ENCODE peak calls at places on chromosomes 16 and 17, in six cellular contexts. One of them, this sample, is unnamed.

GRCh38 chr16:73154063-73154870 is 106.3 kb upstream of the ZFHX3 start:
- DNase-seq in stimulated activated CD4-positive, alpha-beta T cell treated with anti-CD3 and anti-CD28 coated beads, Interleukin-4, amount 100 ng/mL, for 48 hours: no peak
- DNase-seq in DMS53: no peak
- DNase-seq in activated T-cell treated with anti-CD3 and anti-CD28 coated beads, Interleukin-2, amount 50 U/mL, for 72 hours: no peak
- DNase-seq in Kasumi-1: peak; percentile 99
- DNase-seq in body of pancreas: no peak
- DNase-seq in this sample: peak; percentile 23

GRCh38 chr17:1890758-1891450 is 61.1 kb downstream of the RPA1 start:
- DNase-seq in body of pancreas: no peak
- DNase-seq in DMS53: no peak
- DNase-seq in activated T-cell treated with anti-CD3 and anti-CD28 coated beads, Interleukin-2, amount 50 U/mL, for 72 hours: peak; percentile 11
- DNase-seq in Kasumi-1: no peak
- DNase-seq in stimulated activated CD4-positive, alpha-beta T cell treated with anti-CD3 and anti-CD28 coated beads, Interleukin-4, amount 100 ng/mL, for 48 hours: no peak
- DNase-seq in this sample: no peak

GRCh38 chr17:42502091-42502490 is 34.0 kb upstream of the NAGLU start:
- DNase-seq in DMS53: no peak
- DNase-seq in Kasumi-1: no peak
- DNase-seq in body of pancreas: no peak
- DNase-seq in stimulated activated CD4-positive, alpha-beta T cell treated with anti-CD3 and anti-CD28 coated beads, Interleukin-4, amount 100 ng/mL, for 48 hours: no peak
- DNase-seq in activated T-cell treated with anti-CD3 and anti-CD28 coated beads, Interleukin-2, amount 50 U/mL, for 72 hours: no peak
- DNase-seq in this sample: no peak

GRCh38 chr16:9119795-9120194 is 28.4 kb downstream of the HAPSTR1 start:
- DNase-seq in body of pancreas: no peak
- DNase-seq in Kasumi-1: no peak
- DNase-seq in stimulated activated CD4-positive, alpha-beta T cell treated with anti-CD3 and anti-CD28 coated beads, Interleukin-4, amount 100 ng/mL, for 48 hours: no peak
- DNase-seq in DMS53: no peak
- DNase-seq in activated T-cell treated with anti-CD3 and anti-CD28 coated beads, Interleukin-2, amount 50 U/mL, for 72 hours: no peak
- DNase-seq in this sample: peak; percentile 39

GRCh38 chr17:39541652-39542051 is 66.1 kb downstream of the NEUROD2 start:
- DNase-seq in body of pancreas: no peak
- DNase-seq in activated T-cell treated with anti-CD3 and anti-CD28 coated beads, Interleukin-2, amount 50 U/mL, for 72 hours: no peak
- DNase-seq in Kasumi-1: no peak
- DNase-seq in DMS53: no peak
- DNase-seq in stimulated activated CD4-positive, alpha-beta T cell treated with anti-CD3 and anti-CD28 coated beads, Interleukin-4, amount 100 ng/mL, for 48 hours: no peak
- DNase-seq in this sample: no peak

GRCh38 chr17:58621174-58621573 is 70.7 kb downstream of the TEX14 start:
- DNase-seq in body of pancreas: no peak
- DNase-seq in DMS53: no peak
- DNase-seq in stimulated activated CD4-positive, alpha-beta T cell treated with anti-CD3 and anti-CD28 coated beads, Interleukin-4, amount 100 ng/mL, for 48 hours: no peak
- DNase-seq in activated T-cell treated with anti-CD3 and anti-CD28 coated beads, Interleukin-2, amount 50 U/mL, for 72 hours: no peak
- DNase-seq in Kasumi-1: no peak
- DNase-seq in this sample: no peak

GRCh38 chr16:85169333-85170065 is 57.2 kb upstream of the CIBAR2 start:
- DNase-seq in DMS53: peak; percentile 58
- DNase-seq in stimulated activated CD4-positive, alpha-beta T cell treated with anti-CD3 and anti-CD28 coated beads, Interleukin-4, amount 100 ng/mL, for 48 hours: no peak
- DNase-seq in activated T-cell treated with anti-CD3 and anti-CD28 coated beads, Interleukin-2, amount 50 U/mL, for 72 hours: no peak
- DNase-seq in body of pancreas: no peak
- DNase-seq in Kasumi-1: no peak
- DNase-seq in this sample: no peak

GRCh38 chr16:49048557-49048956 is 233.1 kb downstream of the CBLN1 start:
- DNase-seq in activated T-cell treated with anti-CD3 and anti-CD28 coated beads, Interleukin-2, amount 50 U/mL, for 72 hours: no peak
- DNase-seq in stimulated activated CD4-positive, alpha-beta T cell treated with anti-CD3 and anti-CD28 coated beads, Interleukin-4, amount 100 ng/mL, for 48 hours: no peak
- DNase-seq in Kasumi-1: no peak
- DNase-seq in body of pancreas: no peak
- DNase-seq in DMS53: peak; percentile 8
- DNase-seq in this sample: no peak

GRCh38 chr16:835373-835772 is 34.8 kb upstream of the GNG13 start:
- DNase-seq in activated T-cell treated with anti-CD3 and anti-CD28 coated beads, Interleukin-2, amount 50 U/mL, for 72 hours: no peak
- DNase-seq in body of pancreas: no peak
- DNase-seq in Kasumi-1: no peak
- DNase-seq in DMS53: no peak
- DNase-seq in stimulated activated CD4-positive, alpha-beta T cell treated with anti-CD3 and anti-CD28 coated beads, Interleukin-4, amount 100 ng/mL, for 48 hours: no peak
- DNase-seq in this sample: no peak

GRCh38 chr16:88103581-88104188 is 152.5 kb downstream of the BANP start:
- DNase-seq in activated T-cell treated with anti-CD3 and anti-CD28 coated beads, Interleukin-2, amount 50 U/mL, for 72 hours: no peak
- DNase-seq in body of pancreas: no peak
- DNase-seq in Kasumi-1: no peak
- DNase-seq in stimulated activated CD4-positive, alpha-beta T cell treated with anti-CD3 and anti-CD28 coated beads, Interleukin-4, amount 100 ng/mL, for 48 hours: no peak
- DNase-seq in DMS53: no peak
- DNase-seq in this sample: no peak

GRCh38 chr17:1511290-1511689 is 5.1 kb downstream of the INPP5K start:
- DNase-seq in Kasumi-1: no peak
- DNase-seq in activated T-cell treated with anti-CD3 and anti-CD28 coated beads, Interleukin-2, amount 50 U/mL, for 72 hours: no peak
- DNase-seq in stimulated activated CD4-positive, alpha-beta T cell treated with anti-CD3 and anti-CD28 coated beads, Interleukin-4, amount 100 ng/mL, for 48 hours: no peak
- DNase-seq in body of pancreas: no peak
- DNase-seq in DMS53: no peak
- DNase-seq in this sample: peak; percentile 42

GRCh38 chr16:51116353-51116752 is 34.7 kb downstream of the SALL1 start:
- DNase-seq in activated T-cell treated with anti-CD3 and anti-CD28 coated beads, Interleukin-2, amount 50 U/mL, for 72 hours: no peak
- DNase-seq in DMS53: no peak
- DNase-seq in Kasumi-1: no peak
- DNase-seq in stimulated activated CD4-positive, alpha-beta T cell treated with anti-CD3 and anti-CD28 coated beads, Interleukin-4, amount 100 ng/mL, for 48 hours: no peak
- DNase-seq in body of pancreas: no peak
- DNase-seq in this sample: no peak

GRCh38 chr16:52557236-52557635 is 10.3 kb upstream of the TOX3 start:
- DNase-seq in activated T-cell treated with anti-CD3 and anti-CD28 coated beads, Interleukin-2, amount 50 U/mL, for 72 hours: no peak
- DNase-seq in Kasumi-1: no peak
- DNase-seq in body of pancreas: no peak
- DNase-seq in DMS53: peak; percentile 93
- DNase-seq in stimulated activated CD4-positive, alpha-beta T cell treated with anti-CD3 and anti-CD28 coated beads, Interleukin-4, amount 100 ng/mL, for 48 hours: no peak
- DNase-seq in this sample: no peak

GRCh38 chr17:8875957-8876356 is 8.5 kb upstream of the PIK3R6 start:
- DNase-seq in Kasumi-1: no peak
- DNase-seq in body of pancreas: no peak
- DNase-seq in activated T-cell treated with anti-CD3 and anti-CD28 coated beads, Interleukin-2, amount 50 U/mL, for 72 hours: no peak
- DNase-seq in stimulated activated CD4-positive, alpha-beta T cell treated with anti-CD3 and anti-CD28 coated beads, Interleukin-4, amount 100 ng/mL, for 48 hours: no peak
- DNase-seq in DMS53: no peak
- DNase-seq in this sample: no peak

GRCh38 chr16:83068686-83069085 is 441.9 kb downstream of the CDH13 start:
- DNase-seq in activated T-cell treated with anti-CD3 and anti-CD28 coated beads, Interleukin-2, amount 50 U/mL, for 72 hours: no peak
- DNase-seq in DMS53: peak; percentile 28
- DNase-seq in stimulated activated CD4-positive, alpha-beta T cell treated with anti-CD3 and anti-CD28 coated beads, Interleukin-4, amount 100 ng/mL, for 48 hours: no peak
- DNase-seq in Kasumi-1: no peak
- DNase-seq in body of pancreas: no peak
- DNase-seq in this sample: no peak

GRCh38 chr16:50671644-50672260 is 9.4 kb downstream of the SNX20 start:
- DNase-seq in activated T-cell treated with anti-CD3 and anti-CD28 coated beads, Interleukin-2, amount 50 U/mL, for 72 hours: peak; percentile 67
- DNase-seq in stimulated activated CD4-positive, alpha-beta T cell treated with anti-CD3 and anti-CD28 coated beads, Interleukin-4, amount 100 ng/mL, for 48 hours: peak; percentile 63
- DNase-seq in DMS53: peak; percentile 73
- DNase-seq in Kasumi-1: peak; percentile 67
- DNase-seq in body of pancreas: no peak
- DNase-seq in this sample: peak; percentile 69

GRCh38 chr16:69393898-69394849 is 8.4 kb upstream of the TERF2 start:
- DNase-seq in Kasumi-1: no peak
- DNase-seq in body of pancreas: no peak
- DNase-seq in activated T-cell treated with anti-CD3 and anti-CD28 coated beads, Interleukin-2, amount 50 U/mL, for 72 hours: no peak
- DNase-seq in DMS53: no peak
- DNase-seq in stimulated activated CD4-positive, alpha-beta T cell treated with anti-CD3 and anti-CD28 coated beads, Interleukin-4, amount 100 ng/mL, for 48 hours: no peak
- DNase-seq in this sample: no peak

GRCh38 chr16:14497245-14498082 is 132.6 kb downstream of the PARN start:
- DNase-seq in activated T-cell treated with anti-CD3 and anti-CD28 coated beads, Interleukin-2, amount 50 U/mL, for 72 hours: no peak
- DNase-seq in Kasumi-1: no peak
- DNase-seq in DMS53: peak; percentile 79
- DNase-seq in stimulated activated CD4-positive, alpha-beta T cell treated with anti-CD3 and anti-CD28 coated beads, Interleukin-4, amount 100 ng/mL, for 48 hours: no peak
- DNase-seq in body of pancreas: no peak
- DNase-seq in this sample: no peak

GRCh38 chr17:51119415-51120356 is 982 bp downstream of the SPAG9 start:
- DNase-seq in stimulated activated CD4-positive, alpha-beta T cell treated with anti-CD3 and anti-CD28 coated beads, Interleukin-4, amount 100 ng/mL, for 48 hours: no peak
- DNase-seq in DMS53: peak; percentile 81
- DNase-seq in activated T-cell treated with anti-CD3 and anti-CD28 coated beads, Interleukin-2, amount 50 U/mL, for 72 hours: peak; percentile 55
- DNase-seq in body of pancreas: peak; percentile 49
- DNase-seq in Kasumi-1: peak; percentile 83
- DNase-seq in this sample: peak; percentile 43

GRCh38 chr17:18039535-18040286 is 503 bp downstream of the GID4 start:
- DNase-seq in activated T-cell treated with anti-CD3 and anti-CD28 coated beads, Interleukin-2, amount 50 U/mL, for 72 hours: peak; percentile 58
- DNase-seq in Kasumi-1: no peak
- DNase-seq in body of pancreas: peak; percentile 50
- DNase-seq in DMS53: peak; percentile 60
- DNase-seq in stimulated activated CD4-positive, alpha-beta T cell treated with anti-CD3 and anti-CD28 coated beads, Interleukin-4, amount 100 ng/mL, for 48 hours: no peak
- DNase-seq in this sample: no peak

GRCh38 chr16:81774348-81774747 is 4.7 kb upstream of the PLCG2 start:
- DNase-seq in DMS53: no peak
- DNase-seq in body of pancreas: no peak
- DNase-seq in stimulated activated CD4-positive, alpha-beta T cell treated with anti-CD3 and anti-CD28 coated beads, Interleukin-4, amount 100 ng/mL, for 48 hours: no peak
- DNase-seq in Kasumi-1: peak; percentile 46
- DNase-seq in activated T-cell treated with anti-CD3 and anti-CD28 coated beads, Interleukin-2, amount 50 U/mL, for 72 hours: no peak
- DNase-seq in this sample: no peak

GRCh38 chr16:10971560-10971961 is 27.2 kb downstream of the CLEC16A start:
- DNase-seq in activated T-cell treated with anti-CD3 and anti-CD28 coated beads, Interleukin-2, amount 50 U/mL, for 72 hours: peak; percentile 33
- DNase-seq in body of pancreas: no peak
- DNase-seq in Kasumi-1: peak; percentile 28
- DNase-seq in DMS53: peak; percentile 65
- DNase-seq in stimulated activated CD4-positive, alpha-beta T cell treated with anti-CD3 and anti-CD28 coated beads, Interleukin-4, amount 100 ng/mL, for 48 hours: no peak
- DNase-seq in this sample: peak; percentile 69

GRCh38 chr16:67723151-67723915 is 4.2 kb upstream of the GFOD2 start:
- DNase-seq in activated T-cell treated with anti-CD3 and anti-CD28 coated beads, Interleukin-2, amount 50 U/mL, for 72 hours: no peak
- DNase-seq in DMS53: no peak
- DNase-seq in stimulated activated CD4-positive, alpha-beta T cell treated with anti-CD3 and anti-CD28 coated beads, Interleukin-4, amount 100 ng/mL, for 48 hours: no peak
- DNase-seq in body of pancreas: no peak
- DNase-seq in Kasumi-1: no peak
- DNase-seq in this sample: no peak

This sample was measured in testis.